ENCODE peak calls at places on chromosomes 16 and 17, in six cellular contexts. C, P, Y, L, R and A are unnamed samples.

GRCh38 chr16:66520406-66521194 is 29.3 kb downstream of the TK2 start:
- DNase-seq in P (no peak), R (no peak), C (peak), L (no peak), Y (no peak), A (peak)

GRCh38 chr16:73058616-73059409 is 10.9 kb upstream of the ZFHX3 start:
- DNase-seq in Y (peak), L (no peak), R (peak), C (peak), P (no peak), A (peak)

GRCh38 chr17:66842959-66843358 is 8.0 kb downstream of the CACNG5 start:
- DNase-seq in R (no peak), P (no peak), C (no peak), L (no peak), Y (no peak), A (no peak)

GRCh38 chr16:13611596-13611995 is 308.4 kb upstream of the ERCC4 start:
- DNase-seq in C (no peak), R (no peak), L (no peak), Y (no peak), P (no peak), A (no peak)

GRCh38 chr17:81931557-81932332 is 4.2 kb upstream of the MAFG start:
- DNase-seq in P (no peak), R (no peak), C (no peak), Y (no peak), L (no peak), A (no peak)

GRCh38 chr17:82674656-82675475 is 23.6 kb downstream of the RAB40B start:
- DNase-seq in C (no peak), P (no peak), Y (no peak), R (no peak), L (no peak), A (no peak)

GRCh38 chr16:85954927-85955539 is 56.1 kb downstream of the IRF8 start:
- DNase-seq in Y (no peak), L (no peak), C (no peak), P (no peak), R (no peak), A (no peak)

GRCh38 chr17:66837883-66838665 is 3.2 kb downstream of the CACNG5 start:
- DNase-seq in C (no peak), P (no peak), R (no peak), L (no peak), Y (no peak), A (no peak)

GRCh38 chr17:38844261-38844757 is 9.2 kb downstream of the RPL23 start:
- DNase-seq in R (peak), C (no peak), Y (peak), L (no peak), P (no peak), A (no peak)

GRCh38 chr17:3710951-3711383 is 12.7 kb upstream of the HASPIN start:
- DNase-seq in P (no peak), R (peak), L (no peak), C (no peak), Y (no peak), A (no peak)

GRCh38 chr17:16818340-16818739 is 128.3 kb downstream of the CCDC144A start:
- DNase-seq in R (no peak), Y (no peak), C (no peak), L (no peak), P (no peak), A (no peak)

GRCh38 chr17:82830249-82830661 is 9.6 kb downstream of the ZNF750 start:
- DNase-seq in L (no peak), Y (peak), P (peak), C (no peak), R (peak), A (peak)

GRCh38 chr17:32288600-32288999 is 23.0 kb downstream of the RHBDL3 start:
- DNase-seq in Y (no peak), L (no peak), P (no peak), C (no peak), R (no peak), A (no peak)

GRCh38 chr16:86213427-86214205 is 296.7 kb upstream of the FOXF1 start:
- DNase-seq in P (no peak), R (no peak), L (no peak), C (no peak), Y (no peak), A (no peak)

GRCh38 chr17:31740611-31741082 is 118.4 kb downstream of the COPRS start:
- DNase-seq in C (no peak), Y (no peak), R (peak), L (no peak), P (no peak), A (no peak)

DNA sequence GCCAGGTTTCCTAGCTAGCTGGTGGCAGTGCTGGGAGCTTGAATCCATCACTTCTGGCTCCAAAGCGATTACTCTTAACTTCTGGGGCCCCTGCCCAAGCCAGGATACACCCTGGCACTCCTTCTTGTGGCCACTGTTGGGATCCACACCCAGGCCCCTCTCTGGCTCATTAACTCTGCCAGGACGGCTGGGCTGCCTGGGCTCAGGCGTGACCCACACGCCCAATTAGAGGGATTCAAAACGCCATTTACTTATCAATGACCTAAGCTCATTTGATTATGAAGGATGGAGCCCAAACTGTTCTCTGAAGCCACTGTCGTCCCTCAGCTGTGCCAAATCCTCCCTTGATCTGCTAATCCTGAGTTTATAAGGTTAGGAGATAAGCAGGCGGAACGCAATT is 79.7 kb upstream of the BRD7 start:
- DNase-seq in P (no peak), Y (no peak), R (no peak), C (no peak), L (no peak), A (no peak)
- TF ChIP-seq CTCF in P (no peak), Y (no peak), R (peak), C (peak), L (no peak), A (no peak)

GRCh38 chr16:74773431-74774222 is 993 bp downstream of the FA2H start:
- DNase-seq in L (no peak), R (no peak), Y (peak), P (no peak), C (no peak), A (no peak)
- H3K4me3 ChIP-seq in L (peak), R (no peak), Y (peak), P (no peak), C (peak), A (peak)

GRCh38 chr16:89883346-89884040 is 10.1 kb downstream of the TCF25 start:
- DNase-seq in R (no peak), P (no peak), Y (no peak), C (no peak), L (no peak), A (no peak)

GRCh38 chr16:89881368-89881730 is 8.0 kb downstream of the TCF25 start:
- DNase-seq in L (no peak), R (no peak), C (no peak), Y (no peak), P (no peak), A (no peak)

GRCh38 chr16:89887243-89887642 is 13.9 kb downstream of the TCF25 start:
- DNase-seq in L (no peak), Y (no peak), P (no peak), R (no peak), C (no peak), A (no peak)

GRCh38 chr16:89880477-89881367 is 7.3 kb downstream of the TCF25 start:
- DNase-seq in Y (no peak), C (no peak), P (no peak), L (no peak), R (no peak), A (no peak)

DNA sequence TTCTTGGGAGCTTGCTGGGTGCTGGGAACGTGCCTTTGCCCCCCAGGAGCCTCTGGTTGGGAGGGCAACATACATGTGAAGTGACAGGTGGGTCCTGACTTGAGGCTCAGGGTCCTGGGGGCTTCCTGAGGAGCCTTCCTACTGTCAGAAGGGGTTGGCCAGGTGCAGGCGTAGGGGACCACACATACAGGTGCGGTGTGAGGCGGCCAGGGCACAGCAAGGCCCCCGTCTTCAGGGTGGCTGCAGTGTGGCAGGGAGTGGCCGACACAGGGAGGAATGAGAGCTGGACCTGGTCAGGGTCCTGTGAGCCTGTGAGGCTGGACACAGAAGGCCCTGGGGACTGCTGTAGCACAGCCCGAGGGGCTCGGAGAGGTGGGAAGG is 10.6 kb downstream of the TCF25 start:
- DNase-seq in R (no peak), L (no peak), C (no peak), Y (no peak), P (no peak), A (no peak)
- TF ChIP-seq CTCF in R (no peak), L (no peak), C (no peak), Y (no peak), P (no peak), A (no peak)

DNA sequence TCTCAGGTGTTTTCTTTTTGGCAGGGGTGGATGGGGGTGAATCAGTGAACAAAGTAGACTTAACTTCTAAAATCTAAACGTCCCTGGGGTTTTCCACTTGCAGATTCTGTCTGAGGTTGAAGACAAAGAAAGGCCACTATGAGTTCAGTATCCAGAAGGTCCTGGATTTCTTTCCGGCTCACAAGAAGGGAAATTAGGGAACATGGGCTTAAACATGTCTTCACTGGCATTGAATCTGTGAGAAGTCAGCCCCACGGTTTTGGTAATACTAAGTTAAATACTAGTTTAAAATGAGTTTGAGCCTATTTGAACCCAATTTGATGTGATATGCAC is 67.8 kb downstream of the CMC2 start:
- DNase-seq in P (no peak), L (no peak), Y (no peak), R (no peak), C (no peak), A (no peak)
- H3K4me3 ChIP-seq in P (no peak), L (no peak), Y (no peak), R (no peak), C (no peak), A (no peak)

GRCh38 chr16:15608398-15609285 is 34.3 kb downstream of the MARF1 start:
- DNase-seq in L (no peak), P (no peak), R (peak), C (no peak), Y (no peak), A (no peak)
- TF ChIP-seq CTCF in L (no peak), P (no peak), R (no peak), C (peak), Y (no peak), A (no peak)

DNA sequence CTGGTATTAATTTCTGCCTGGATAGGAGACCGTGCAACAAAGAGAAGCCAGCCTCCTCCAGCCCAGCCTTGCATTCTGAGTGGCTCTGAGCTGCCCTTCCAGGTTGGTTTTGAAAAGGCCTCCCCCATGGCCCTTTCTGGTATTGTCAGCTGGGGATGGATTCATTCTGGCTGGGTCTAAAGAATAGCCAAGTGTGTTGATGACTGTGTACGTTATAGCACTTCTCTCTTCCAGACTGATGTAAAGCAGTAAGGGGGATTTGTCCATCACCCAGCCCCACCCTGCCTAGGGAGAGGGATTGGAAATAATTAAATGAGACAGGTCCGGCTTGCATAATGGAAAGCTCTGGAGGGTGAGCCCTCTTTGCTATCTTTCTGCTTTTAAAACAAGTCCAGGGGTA is 146.4 kb downstream of the MSI2 start:
- DNase-seq in R (no peak), C (no peak), Y (no peak), P (no peak), L (no peak), A (no peak)
- H3K4me3 ChIP-seq in R (no peak), C (no peak), Y (no peak), P (no peak), L (no peak), A (no peak)

GRCh38 chr16:28924399-28924761 is 658 bp downstream of the RABEP2 start:
- DNase-seq in R (no peak), P (no peak), L (no peak), C (no peak), Y (no peak), A (no peak)
- TF ChIP-seq CTCF in R (no peak), P (no peak), L (peak), C (peak), Y (peak), A (no peak)

DNA sequence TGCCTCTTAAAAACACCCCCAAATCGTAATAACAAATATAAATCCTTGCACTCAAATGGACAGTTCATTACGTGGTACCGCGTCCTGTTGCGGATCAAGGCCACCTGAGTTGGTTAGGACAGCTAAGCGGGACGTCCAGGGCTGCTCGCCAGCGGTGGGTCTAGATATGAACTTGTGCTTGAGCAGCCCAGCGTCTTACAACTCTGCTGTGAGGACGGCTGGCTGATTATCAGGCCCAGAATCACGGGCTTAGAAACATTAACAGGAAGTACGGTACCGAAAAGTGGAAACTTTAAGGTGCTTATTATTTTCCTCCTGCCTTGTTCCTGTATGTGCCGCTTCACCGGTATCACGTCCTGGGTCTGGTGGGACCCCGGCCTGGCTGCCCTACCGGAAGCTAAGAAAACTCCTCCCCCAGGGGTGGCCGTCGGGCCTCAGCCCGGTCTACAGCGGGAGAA is 832 bp upstream of the SRRM2 start:
- DNase-seq in Y (peak), P (peak), C (no peak), R (peak), L (no peak), A (no peak)
- H3K4me3 ChIP-seq in Y (no peak), P (peak), C (peak), R (peak), L (peak), A (peak)